ENCODE peak calls at places on chromosomes 7 and 10, in six cellular contexts. J is thyroid gland, O is type B pancreatic cell, T is GM13976, N is progenitor cell of endocrine pancreas, G is heart left ventricle. R is an unnamed sample.

GRCh38 chr7:104982773-104983619 is 31.0 kb upstream of the KMT2E start:
- DNase-seq in J (no peak), O (no peak), T (no peak), N (no peak), G (no peak), R (no peak)

GRCh38 chr10:75417522-75417927 is 13.9 kb upstream of the LRMDA start:
- DNase-seq in J (no peak), O (no peak), T (no peak), N (no peak), G (no peak), R (no peak)

GRCh38 chr10:99661370-99661749 is 2.1 kb downstream of the ENTPD7 start:
- DNase-seq in J (no peak), O (no peak), T (no peak), N (no peak), G (no peak), R (no peak)

GRCh38 chr10:99540673-99541531 is 8.2 kb downstream of the NKX2-3 start:
- DNase-seq in J (peak; percentile 68), O (no peak), T (no peak), N (peak; percentile 60), G (no peak), R (no peak)

GRCh38 chr7:122619664-122620063 is 79.3 kb downstream of the RNF133 start:
- DNase-seq in J (no peak), O (no peak), T (no peak), N (no peak), G (no peak), R (no peak)

GRCh38 chr7:123647106-123647730 is 8.4 kb upstream of the LMOD2 start:
- DNase-seq in J (no peak), O (no peak), T (no peak), N (no peak), G (no peak), R (no peak)

GRCh38 chr7:100007887-100008286 is 7.5 kb upstream of the ZKSCAN1 start:
- DNase-seq in J (no peak), O (no peak), T (no peak), N (no peak), G (no peak), R (no peak)

GRCh38 chr10:101282937-101283336 is 53.7 kb upstream of the LBX1 start:
- DNase-seq in J (no peak), O (no peak), T (no peak), N (no peak), G (no peak), R (no peak)

GRCh38 chr7:35825984-35826383 is 25.1 kb downstream of the SEPTIN7 start:
- DNase-seq in J (no peak), O (no peak), T (no peak), N (no peak), G (no peak), R (no peak)

GRCh38 chr10:62665771-62666170 is 138.7 kb upstream of the ADO start:
- DNase-seq in J (no peak), O (no peak), T (no peak), N (no peak), G (no peak), R (no peak)

GRCh38 chr10:110447886-110448285 is 49.8 kb upstream of the DUSP5 start:
- DNase-seq in J (no peak), O (no peak), T (no peak), N (no peak), G (no peak), R (no peak)

GRCh38 chr10:48456361-48456804 is 148.5 kb downstream of the ARHGAP22 start:
- DNase-seq in J (peak; percentile 96), O (peak; percentile 67), T (no peak), N (no peak), G (peak; percentile 60), R (no peak)

GRCh38 chr7:1691601-1692499 is 21.8 kb downstream of the ELFN1 start:
- DNase-seq in J (no peak), O (peak; percentile 60), T (peak; percentile 9), N (peak; percentile 0), G (peak; percentile 52), R (no peak)

GRCh38 chr7:157710396-157710795 is 373.6 kb downstream of the DNAJB6 start:
- DNase-seq in J (no peak), O (peak; percentile 53), T (no peak), N (no peak), G (no peak), R (no peak)

GRCh38 chr10:44245601-44245938 is 139.3 kb downstream of the CXCL12 start:
- DNase-seq in J (no peak), O (no peak), T (no peak), N (no peak), G (no peak), R (no peak)

GRCh38 chr10:122263971-122264370 is 7.1 kb upstream of the BTBD16 start:
- DNase-seq in J (peak; percentile 72), O (no peak), T (no peak), N (no peak), G (no peak), R (no peak)

GRCh38 chr10:10869592-10869991 is 148.1 kb upstream of the CELF2 start:
- DNase-seq in J (no peak), O (no peak), T (peak; percentile 47), N (no peak), G (no peak), R (no peak)

GRCh38 chr10:93716771-93717170 is 14.4 kb upstream of the FRA10AC1 start:
- DNase-seq in J (no peak), O (no peak), T (no peak), N (no peak), G (no peak), R (no peak)

GRCh38 chr7:130273863-130274262 is 7.2 kb downstream of the CPA2 start:
- DNase-seq in J (no peak), O (no peak), T (no peak), N (no peak), G (peak; percentile 24), R (no peak)

GRCh38 chr7:24981544-24981951 is 1.6 kb upstream of the OSBPL3 start:
- DNase-seq in J (peak; percentile 82), O (no peak), T (peak; percentile 57), N (no peak), G (peak; percentile 30), R (no peak)

GRCh38 chr10:33715303-33715702 is 380.8 kb upstream of the NRP1 start:
- DNase-seq in J (no peak), O (no peak), T (no peak), N (no peak), G (peak; percentile 16), R (no peak)

GRCh38 chr7:102117743-102118142 is 168.9 kb upstream of the SH2B2 start:
- DNase-seq in J (no peak), O (no peak), T (no peak), N (no peak), G (no peak), R (no peak)

GRCh38 chr10:73991846-73992245 is 6.1 kb upstream of the VCL start:
- DNase-seq in J (no peak), O (no peak), T (peak; percentile 80), N (no peak), G (no peak), R (peak; percentile 69)

GRCh38 chr10:15238553-15239335 is 70.3 kb upstream of the NMT2 start:
- DNase-seq in J (peak; percentile 45), O (no peak), T (no peak), N (no peak), G (no peak), R (no peak)

GRCh38 chr10:78783753-78784152 is 285.0 kb upstream of the ZMIZ1 start:
- DNase-seq in J (no peak), O (no peak), T (no peak), N (no peak), G (no peak), R (no peak)

GRCh38 chr10:5890519-5890878 is 456 bp downstream of the FBH1 start:
- DNase-seq in J (peak; percentile 6), O (no peak), T (no peak), N (no peak), G (no peak), R (no peak)

GRCh38 chr10:84172435-84173356 is 905 bp upstream of the GPR15LG start:
- DNase-seq in J (no peak), O (no peak), T (peak; percentile 33), N (no peak), G (no peak), R (no peak)

GRCh38 chr10:31479752-31480151 is 160.7 kb downstream of the ZEB1 start:
- DNase-seq in J (no peak), O (no peak), T (no peak), N (no peak), G (no peak), R (no peak)
- TF ChIP-seq CTCF in J (no peak), O (no peak), T (no peak), N (no peak), G (no peak), R (no peak)

DNA sequence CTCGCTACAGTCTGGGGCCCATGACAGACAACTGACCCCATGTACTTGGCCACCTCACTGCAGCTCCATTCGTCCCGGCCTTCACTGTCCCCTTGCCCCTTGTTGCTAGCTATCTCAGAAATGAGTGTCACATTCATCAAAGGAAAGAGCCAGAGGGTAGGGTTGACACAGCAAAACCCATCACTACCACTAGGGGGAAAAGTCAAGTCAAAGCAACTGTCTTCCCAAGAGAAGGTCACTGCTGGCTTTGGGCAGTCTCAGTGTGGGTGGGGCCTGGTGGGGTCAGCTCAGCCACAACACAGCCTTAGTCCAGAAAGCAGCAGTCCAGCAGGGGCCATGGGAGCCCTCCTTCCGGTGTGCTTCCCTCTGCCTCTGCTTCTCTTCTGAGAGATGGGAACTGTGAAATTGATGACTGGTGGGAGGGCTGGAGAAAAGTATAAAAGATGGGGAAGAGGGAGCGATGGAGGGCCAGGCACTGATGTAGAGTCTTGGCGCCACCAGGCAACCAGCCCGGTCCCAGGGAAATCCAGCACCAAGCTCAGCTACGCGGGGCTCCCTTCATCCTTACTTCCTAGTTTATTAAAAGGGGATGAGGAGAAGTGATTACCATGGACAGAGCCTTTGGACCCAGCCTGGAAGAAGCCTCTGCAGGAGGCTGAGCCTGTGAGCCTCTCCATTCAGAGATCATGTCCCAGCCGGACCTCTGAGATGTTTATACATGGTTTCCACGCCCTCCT is 58.0 kb downstream of the PLXNA4 start:
- DNase-seq in J (no peak), O (no peak), T (peak; percentile 40), N (no peak), G (no peak), R (no peak)
- TF ChIP-seq CTCF in J (no peak), O (peak; percentile 73), T (no peak), N (peak; percentile 51), G (no peak), R (no peak)

GRCh38 chr7:8442814-8443304 is 9.4 kb downstream of the NXPH1 start:
- DNase-seq in J (peak; percentile 50), O (peak; percentile 86), T (peak; percentile 69), N (peak; percentile 93), G (peak; percentile 37), R (peak; percentile 4)

GRCh38 chr7:8441106-8441590 is 7.7 kb downstream of the NXPH1 start:
- DNase-seq in J (no peak), O (no peak), T (no peak), N (no peak), G (no peak), R (no peak)

GRCh38 chr7:8442295-8442813 is 8.9 kb downstream of the NXPH1 start:
- DNase-seq in J (no peak), O (no peak), T (no peak), N (no peak), G (no peak), R (no peak)

GRCh38 chr7:8441602-8442294 is 8.3 kb downstream of the NXPH1 start:
- DNase-seq in J (no peak), O (no peak), T (no peak), N (no peak), G (no peak), R (no peak)

GRCh38 chr7:8443871-8444756 is 10.7 kb downstream of the NXPH1 start:
- DNase-seq in J (no peak), O (no peak), T (no peak), N (no peak), G (no peak), R (no peak)
- TF ChIP-seq CTCF in J (no peak), O (peak; percentile 66), T (no peak), N (peak; percentile 53), G (no peak), R (no peak)

GRCh38 chr10:114526497-114527238 is 122.4 kb upstream of the AFAP1L2 start:
- DNase-seq in J (peak; percentile 92), O (peak; percentile 78), T (peak; percentile 87), N (peak; percentile 53), G (peak; percentile 67), R (peak; percentile 88)
- TF ChIP-seq CTCF in J (no peak), O (no peak), T (no peak), N (no peak), G (no peak), R (no peak)

R was measured in CD4-positive, alpha-beta T cell.